ENCODE peak calls at places on chromosome 4, in four cellular contexts. One of them, this sample, is unnamed.

GRCh38 chr4:1510931-1511330 is 104.7 kb upstream of the NKX1-1 start:
- DNase-seq in pancreas: no peak
- DNase-seq in upper lobe of left lung: no peak
- DNase-seq in neural crest cell: no peak
- DNase-seq in this sample: no peak

GRCh38 chr4:60724623-60725022 is 475.5 kb upstream of the ADGRL3 start:
- DNase-seq in pancreas: no peak
- DNase-seq in upper lobe of left lung: no peak
- DNase-seq in neural crest cell: no peak
- DNase-seq in this sample: no peak

GRCh38 chr4:140952709-140953108 is 180.6 kb downstream of the RNF150 start:
- DNase-seq in pancreas: no peak
- DNase-seq in upper lobe of left lung: no peak
- DNase-seq in neural crest cell: no peak
- DNase-seq in this sample: no peak

GRCh38 chr4:107312366-107312765 is 276.3 kb upstream of the DKK2 start:
- DNase-seq in pancreas: no peak
- DNase-seq in upper lobe of left lung: no peak
- DNase-seq in neural crest cell: no peak
- DNase-seq in this sample: no peak

GRCh38 chr4:110597582-110597981 is 25.3 kb downstream of the PITX2 start:
- DNase-seq in pancreas: no peak
- DNase-seq in upper lobe of left lung: no peak
- DNase-seq in neural crest cell: no peak
- DNase-seq in this sample: no peak

GRCh38 chr4:93842512-93843252 is 14.1 kb downstream of the ATOH1 start:
- DNase-seq in pancreas: no peak
- DNase-seq in upper lobe of left lung: no peak
- DNase-seq in neural crest cell: no peak
- DNase-seq in this sample: no peak

GRCh38 chr4:142961866-142962265 is 115.8 kb upstream of the INPP4B start:
- DNase-seq in pancreas: no peak
- DNase-seq in upper lobe of left lung: no peak
- DNase-seq in neural crest cell: no peak
- DNase-seq in this sample: no peak

GRCh38 chr4:169619518-169619957 is 840 bp upstream of the CLCN3 start:
- DNase-seq in pancreas: peak
- DNase-seq in upper lobe of left lung: peak
- DNase-seq in neural crest cell: no peak
- DNase-seq in this sample: peak

GRCh38 chr4:118889313-118889694 is 650 bp downstream of the SYNPO2 start:
- DNase-seq in pancreas: no peak
- DNase-seq in upper lobe of left lung: no peak
- DNase-seq in neural crest cell: no peak
- DNase-seq in this sample: no peak

GRCh38 chr4:38489924-38490639 is 173.9 kb upstream of the KLF3 start:
- DNase-seq in pancreas: no peak
- DNase-seq in upper lobe of left lung: no peak
- DNase-seq in neural crest cell: peak
- DNase-seq in this sample: no peak

GRCh38 chr4:139740531-139741041 is 75.0 kb downstream of the MGST2 start:
- DNase-seq in pancreas: peak
- DNase-seq in upper lobe of left lung: peak
- DNase-seq in neural crest cell: no peak
- DNase-seq in this sample: no peak

GRCh38 chr4:2829933-2830451 is 13.7 kb upstream of the ADD1 start:
- DNase-seq in pancreas: no peak
- DNase-seq in upper lobe of left lung: peak
- DNase-seq in neural crest cell: no peak
- DNase-seq in this sample: peak

GRCh38 chr4:119810001-119810400 is 181.4 kb upstream of the PDE5A start:
- DNase-seq in pancreas: no peak
- DNase-seq in upper lobe of left lung: no peak
- DNase-seq in neural crest cell: no peak
- DNase-seq in this sample: no peak

GRCh38 chr4:26048378-26048882 is 134.4 kb downstream of the SMIM20 start:
- DNase-seq in pancreas: no peak
- DNase-seq in upper lobe of left lung: no peak
- DNase-seq in neural crest cell: no peak
- DNase-seq in this sample: no peak

GRCh38 chr4:6225469-6225868 is 25.1 kb upstream of the JAKMIP1 start:
- DNase-seq in pancreas: no peak
- DNase-seq in upper lobe of left lung: no peak
- DNase-seq in neural crest cell: peak
- DNase-seq in this sample: no peak

GRCh38 chr4:119785963-119786362 is 157.4 kb upstream of the PDE5A start:
- DNase-seq in pancreas: no peak
- DNase-seq in upper lobe of left lung: no peak
- DNase-seq in neural crest cell: no peak
- DNase-seq in this sample: no peak

GRCh38 chr4:41882622-41883347 is 52.4 kb upstream of the TMEM33 start:
- DNase-seq in pancreas: no peak
- DNase-seq in upper lobe of left lung: peak
- DNase-seq in neural crest cell: peak
- DNase-seq in this sample: no peak

GRCh38 chr4:78954048-78954666 is 14.9 kb upstream of the PAQR3 start:
- DNase-seq in pancreas: no peak
- DNase-seq in upper lobe of left lung: no peak
- DNase-seq in neural crest cell: peak
- DNase-seq in this sample: no peak

GRCh38 chr4:186105721-186106335 is 1.3 kb downstream of the FAM149A start:
- DNase-seq in pancreas: no peak
- DNase-seq in upper lobe of left lung: peak
- DNase-seq in neural crest cell: no peak
- DNase-seq in this sample: no peak

GRCh38 chr4:36872679-36873078 is 371.9 kb upstream of the NWD2 start:
- DNase-seq in pancreas: no peak
- DNase-seq in upper lobe of left lung: no peak
- DNase-seq in neural crest cell: no peak
- DNase-seq in this sample: no peak

GRCh38 chr4:143404555-143404954 is 67.9 kb downstream of the GAB1 start:
- DNase-seq in pancreas: no peak
- DNase-seq in upper lobe of left lung: no peak
- DNase-seq in neural crest cell: no peak
- DNase-seq in this sample: no peak

GRCh38 chr4:142846105-142846728 is at the start of gene INPP4B:
- DNase-seq in pancreas: peak
- DNase-seq in upper lobe of left lung: peak
- DNase-seq in neural crest cell: peak
- DNase-seq in this sample: no peak

GRCh38 chr4:115119804-115120352 is 6.5 kb upstream of the NDST4 start:
- DNase-seq in pancreas: no peak
- DNase-seq in upper lobe of left lung: no peak
- DNase-seq in neural crest cell: no peak
- DNase-seq in this sample: no peak

GRCh38 chr4:2788532-2789103 is 4.3 kb upstream of the SH3BP2 start:
- DNase-seq in pancreas: peak
- DNase-seq in upper lobe of left lung: no peak
- DNase-seq in neural crest cell: no peak
- DNase-seq in this sample: peak

GRCh38 chr4:184382189-184382846 is 92.0 kb downstream of the IRF2 start:
- DNase-seq in pancreas: no peak
- DNase-seq in upper lobe of left lung: no peak
- DNase-seq in neural crest cell: no peak
- DNase-seq in this sample: no peak

GRCh38 chr4:8647626-8648025 is 55.1 kb downstream of the CPZ start:
- DNase-seq in pancreas: no peak
- DNase-seq in upper lobe of left lung: no peak
- DNase-seq in neural crest cell: no peak
- DNase-seq in this sample: no peak

GRCh38 chr4:8652181-8653078 is 59.9 kb downstream of the CPZ start:
- DNase-seq in pancreas: no peak
- DNase-seq in upper lobe of left lung: no peak
- DNase-seq in neural crest cell: no peak
- DNase-seq in this sample: no peak

GRCh38 chr4:152342293-152342692 is 193.6 kb downstream of the FBXW7 start:
- DNase-seq in pancreas: no peak
- DNase-seq in upper lobe of left lung: no peak
- DNase-seq in neural crest cell: no peak
- DNase-seq in this sample: no peak

GRCh38 chr4:110610940-110611785 is 11.7 kb downstream of the PITX2 start:
- DNase-seq in pancreas: no peak
- DNase-seq in upper lobe of left lung: no peak
- DNase-seq in neural crest cell: no peak
- DNase-seq in this sample: no peak

GRCh38 chr4:650951-651883 is 22.9 kb downstream of the ATP5ME start:
- DNase-seq in pancreas: peak
- DNase-seq in upper lobe of left lung: no peak
- DNase-seq in neural crest cell: no peak
- DNase-seq in this sample: no peak

GRCh38 chr4:41207330-41207831 is 7.0 kb downstream of the APBB2 start:
- DNase-seq in pancreas: no peak
- DNase-seq in upper lobe of left lung: no peak
- DNase-seq in neural crest cell: no peak
- DNase-seq in this sample: no peak

GRCh38 chr4:2733001-2733843 is 22.9 kb downstream of the TNIP2 start:
- DNase-seq in pancreas: no peak
- DNase-seq in upper lobe of left lung: no peak
- DNase-seq in neural crest cell: no peak
- DNase-seq in this sample: no peak

GRCh38 chr4:1239141-1239948 is 9.6 kb downstream of the CTBP1 start:
- DNase-seq in pancreas: peak
- DNase-seq in upper lobe of left lung: peak
- DNase-seq in neural crest cell: no peak
- DNase-seq in this sample: no peak

GRCh38 chr4:31088600-31089230 is 368.5 kb downstream of the PCDH7 start:
- DNase-seq in pancreas: no peak
- DNase-seq in upper lobe of left lung: no peak
- DNase-seq in neural crest cell: no peak
- DNase-seq in this sample: no peak

GRCh38 chr4:87114245-87115062 is 106.0 kb downstream of the KLHL8 start:
- DNase-seq in pancreas: peak
- DNase-seq in upper lobe of left lung: no peak
- DNase-seq in neural crest cell: no peak
- DNase-seq in this sample: no peak
- TF ChIP-seq CTCF in pancreas: no peak
- TF ChIP-seq CTCF in upper lobe of left lung: no peak
- TF ChIP-seq CTCF in neural crest cell: no peak
- TF ChIP-seq CTCF in this sample: no peak

GRCh38 chr4:34720563-34720962 is 1523.8 kb downstream of the ARAP2 start:
- DNase-seq in pancreas: no peak
- DNase-seq in upper lobe of left lung: no peak
- DNase-seq in neural crest cell: no peak
- DNase-seq in this sample: no peak
- TF ChIP-seq CTCF in pancreas: no peak
- TF ChIP-seq CTCF in upper lobe of left lung: no peak
- TF ChIP-seq CTCF in neural crest cell: peak
- TF ChIP-seq CTCF in this sample: no peak

GRCh38 chr4:154230091-154230490 is 261.5 kb downstream of the DCHS2 start:
- DNase-seq in pancreas: no peak
- DNase-seq in upper lobe of left lung: no peak
- DNase-seq in neural crest cell: no peak
- DNase-seq in this sample: no peak
- TF ChIP-seq CTCF in pancreas: no peak
- TF ChIP-seq CTCF in upper lobe of left lung: no peak
- TF ChIP-seq CTCF in neural crest cell: no peak
- TF ChIP-seq CTCF in this sample: no peak

GRCh38 chr4:131426023-131426758 is 1722.9 kb upstream of the PCDH10 start:
- DNase-seq in pancreas: no peak
- DNase-seq in upper lobe of left lung: no peak
- DNase-seq in neural crest cell: no peak
- DNase-seq in this sample: no peak

GRCh38 chr4:131427000-131427399 is 1722.1 kb upstream of the PCDH10 start:
- DNase-seq in pancreas: no peak
- DNase-seq in upper lobe of left lung: no peak
- DNase-seq in neural crest cell: no peak
- DNase-seq in this sample: no peak

GRCh38 chr4:131430302-131430701 is 1718.8 kb upstream of the PCDH10 start:
- DNase-seq in pancreas: no peak
- DNase-seq in upper lobe of left lung: no peak
- DNase-seq in neural crest cell: no peak
- DNase-seq in this sample: no peak
- TF ChIP-seq CTCF in pancreas: no peak
- TF ChIP-seq CTCF in upper lobe of left lung: no peak
- TF ChIP-seq CTCF in neural crest cell: no peak
- TF ChIP-seq CTCF in this sample: no peak

DNA sequence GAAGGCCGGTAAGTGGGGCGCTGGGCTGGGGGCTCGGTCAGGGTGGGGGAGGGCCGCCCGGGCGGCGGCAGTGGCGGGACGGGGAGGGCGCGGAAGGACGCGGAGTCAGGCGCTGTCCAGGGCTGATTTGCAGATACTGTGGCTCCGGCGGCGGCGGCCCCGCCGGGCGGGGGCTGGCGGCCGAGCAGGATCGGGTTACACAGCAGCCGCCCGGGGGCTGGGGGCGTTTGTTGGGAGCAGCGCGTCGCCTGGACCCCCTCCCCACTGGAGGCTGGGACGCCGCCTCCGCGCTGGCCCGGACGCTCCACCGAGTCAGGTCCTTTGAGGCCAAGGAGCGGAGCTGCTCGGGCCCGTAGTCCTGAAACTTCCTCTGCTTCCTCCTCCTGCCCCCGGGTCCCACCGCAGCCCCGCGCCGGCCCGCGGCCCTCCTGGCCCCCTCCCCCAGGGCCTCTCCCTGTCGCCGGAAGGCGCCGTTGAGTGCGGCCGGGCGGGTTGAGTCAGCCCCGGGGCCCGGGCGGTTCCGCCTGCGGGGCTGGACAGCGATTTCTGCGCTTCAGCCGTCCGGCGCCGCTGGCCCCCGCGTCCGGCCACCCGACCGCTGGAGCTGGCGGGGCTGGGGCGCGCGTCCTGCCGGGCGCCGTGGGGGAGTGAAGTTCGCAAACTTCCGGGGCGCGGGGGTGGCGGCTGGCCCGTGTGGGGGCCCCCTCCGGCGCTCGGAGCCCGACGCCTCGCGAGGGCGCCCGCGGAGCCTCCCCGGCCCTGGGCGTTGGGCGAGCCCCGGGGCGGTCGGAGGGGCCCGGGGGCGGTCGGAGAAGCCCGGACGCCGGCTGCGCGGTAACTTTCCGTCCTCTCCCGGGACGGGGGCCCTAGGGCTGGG is 744 bp downstream of the REST start:
- DNase-seq in pancreas: peak
- DNase-seq in upper lobe of left lung: peak
- DNase-seq in neural crest cell: peak
- DNase-seq in this sample: peak
- TF ChIP-seq CTCF in pancreas: no peak
- TF ChIP-seq CTCF in upper lobe of left lung: no peak
- TF ChIP-seq CTCF in neural crest cell: no peak
- TF ChIP-seq CTCF in this sample: no peak